ENCODE peak calls at places on chromosomes 2 and 18, in ten cellular contexts. R, E, T, C, Z, Y, M, N, A and B are unnamed samples.

GRCh38 chr2:9364791-9365497 is 58.4 kb downstream of the ITGB1BP1 start:
- DNase-seq in C (no peak), E (no peak), Z (no peak), N (no peak), M (no peak), T (no peak), Y (no peak), A (no peak), R (no peak), B (no peak)

GRCh38 chr2:190649798-190650390 is 1.0 kb downstream of the NAB1 start:
- DNase-seq in M (no peak), E (no peak), T (peak), N (no peak), Y (no peak), Z (no peak), C (peak), R (no peak), A (no peak), B (no peak)

GRCh38 chr2:23249348-23249747 is 135.6 kb upstream of the KLHL29 start:
- DNase-seq in Y (no peak), C (no peak), Z (no peak), T (no peak), E (no peak), M (no peak), N (no peak), A (peak), R (peak), B (peak)

GRCh38 chr18:78303519-78303918 is 676.1 kb upstream of the SALL3 start:
- DNase-seq in R (no peak), Z (no peak), C (no peak), T (no peak), A (no peak), N (no peak), E (no peak), M (no peak), Y (no peak), B (no peak)

GRCh38 chr18:10010611-10011015 is 96.8 kb downstream of the VAPA start:
- DNase-seq in R (peak), A (peak), T (no peak), Z (no peak), E (no peak), C (no peak), M (no peak), Y (peak), N (no peak), B (peak)

GRCh38 chr2:191166111-191166755 is 15.4 kb upstream of the STAT4 start:
- DNase-seq in Y (no peak), R (no peak), M (no peak), C (no peak), Z (no peak), E (no peak), N (no peak), A (no peak), T (peak), B (peak)

GRCh38 chr2:201057715-201058248 is 13.7 kb downstream of the HYCC2 start:
- DNase-seq in C (no peak), R (no peak), T (no peak), Y (no peak), E (no peak), A (no peak), M (no peak), N (no peak), Z (no peak), B (no peak)

GRCh38 chr2:27721335-27721734 is 50.2 kb upstream of the MRPL33 start:
- DNase-seq in R (no peak), Z (no peak), M (no peak), E (no peak), A (no peak), N (peak), C (no peak), T (no peak), Y (peak), B (no peak)

GRCh38 chr2:103627301-103627700 is 865.5 kb downstream of the TMEM182 start:
- DNase-seq in C (no peak), N (no peak), T (no peak), R (no peak), A (no peak), Y (no peak), E (no peak), M (no peak), Z (no peak), B (no peak)

GRCh38 chr18:76844742-76845477 is 22.6 kb downstream of the ZNF236 start:
- DNase-seq in E (no peak), A (no peak), M (no peak), C (no peak), R (no peak), Z (no peak), N (no peak), T (no peak), Y (no peak), B (no peak)

GRCh38 chr18:76844144-76844543 is 21.8 kb downstream of the ZNF236 start:
- DNase-seq in Z (no peak), R (no peak), Y (no peak), T (no peak), N (no peak), C (no peak), M (no peak), E (no peak), A (no peak), B (no peak)

GRCh38 chr18:76846217-76846616 is 23.9 kb downstream of the ZNF236 start:
- DNase-seq in E (no peak), R (no peak), T (no peak), A (no peak), M (no peak), Z (no peak), N (no peak), C (no peak), Y (no peak), B (no peak)

GRCh38 chr18:76850112-76850511 is 27.8 kb downstream of the ZNF236 start:
- DNase-seq in C (no peak), T (no peak), Z (no peak), E (no peak), N (no peak), A (no peak), M (no peak), R (no peak), Y (no peak), B (no peak)

GRCh38 chr18:76847926-76848325 is 25.6 kb downstream of the ZNF236 start:
- DNase-seq in R (no peak), Z (no peak), E (no peak), C (no peak), N (no peak), A (no peak), M (no peak), Y (no peak), T (peak), B (no peak)
- TF ChIP-seq CTCF in R (no peak), Z (no peak), E (no peak), C (peak), N (no peak), A (no peak), M (no peak), Y (no peak), T (peak), B (peak)

DNA sequence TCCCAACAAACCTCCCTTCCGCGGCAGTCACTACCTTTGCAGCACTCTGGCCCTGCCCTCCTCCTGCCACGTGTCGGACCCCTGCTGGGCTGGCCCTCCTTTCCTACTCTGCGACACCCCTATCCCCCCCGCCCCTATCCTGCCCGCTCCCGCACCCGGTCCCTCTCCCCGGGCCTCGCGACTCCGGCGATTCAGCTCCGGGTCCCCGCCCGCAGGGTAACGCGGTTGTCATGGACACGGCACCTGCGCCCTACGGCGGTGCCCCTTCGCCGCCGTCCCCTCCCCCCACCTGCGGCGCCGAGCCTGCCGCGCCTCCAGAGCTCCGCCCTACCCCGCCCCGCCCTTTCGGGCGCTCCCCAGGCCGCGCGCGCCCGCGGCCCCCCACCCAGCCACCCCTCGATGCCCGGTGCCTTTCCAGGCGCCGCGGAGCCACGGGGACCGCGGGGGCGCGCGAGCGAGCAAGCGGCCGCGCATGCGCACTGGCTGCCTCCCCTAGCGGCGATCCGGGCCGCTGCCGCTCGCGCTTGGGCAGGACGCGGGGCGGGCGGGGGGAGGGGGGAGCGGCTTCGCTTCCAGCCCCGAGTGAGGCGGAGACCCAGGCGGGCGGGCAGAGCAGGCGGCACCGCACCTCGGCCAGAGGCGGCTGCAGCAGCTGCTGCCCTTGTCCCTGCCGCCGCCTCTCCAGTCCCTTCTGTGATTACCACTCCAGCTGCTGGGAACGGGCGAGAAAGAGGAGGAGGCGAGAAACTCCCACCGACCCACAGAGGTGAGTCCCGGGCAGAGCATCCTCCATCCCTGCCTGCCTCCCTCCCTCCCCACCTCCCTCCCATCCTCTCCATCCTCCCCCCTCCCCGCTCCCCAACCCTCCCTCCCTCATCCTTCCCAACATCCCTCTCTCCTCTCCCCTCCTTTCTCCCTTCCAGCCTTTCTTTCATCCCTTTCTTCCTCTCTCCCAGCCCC is at the start of gene CTNNA2:
- DNase-seq in M (peak), Y (no peak), T (peak), R (no peak), C (peak), A (no peak), Z (peak), E (peak), N (peak), B (peak)
- TF ChIP-seq CTCF in M (no peak), Y (no peak), T (peak), R (no peak), C (peak), A (no peak), Z (peak), E (no peak), N (no peak), B (no peak)

DNA sequence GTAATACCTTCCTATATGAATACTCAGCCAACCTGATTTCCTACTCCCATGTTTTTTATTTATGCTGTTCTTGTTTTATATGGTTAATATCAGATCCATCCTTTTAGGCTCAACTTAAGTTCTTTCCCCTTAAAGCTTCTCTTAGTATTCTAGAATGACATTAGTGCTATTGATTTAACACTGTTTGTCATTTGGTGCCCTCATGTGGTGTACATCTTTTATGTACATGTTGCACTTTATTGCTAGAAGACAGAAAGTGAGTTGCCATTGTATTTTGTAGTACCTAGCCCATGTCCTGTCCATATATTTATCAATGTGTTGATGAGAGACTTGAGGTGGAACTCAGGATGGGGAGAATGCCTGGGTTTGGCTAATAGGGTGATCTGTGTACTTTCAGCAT is 2.5 kb downstream of the HTRA2 start:
- DNase-seq in N (no peak), T (no peak), Z (peak), R (no peak), E (peak), A (no peak), M (no peak), C (no peak), Y (no peak), B (peak)
- TF ChIP-seq CTCF in N (no peak), T (no peak), Z (peak), R (no peak), E (peak), A (no peak), M (no peak), C (peak), Y (peak), B (peak)

GRCh38 chr18:76805221-76805620 is 17.1 kb upstream of the ZNF236 start:
- DNase-seq in Z (no peak), R (no peak), A (no peak), Y (no peak), E (no peak), C (no peak), M (no peak), N (no peak), T (no peak), B (peak)

GRCh38 chr18:76803814-76804213 is 18.5 kb upstream of the ZNF236 start:
- DNase-seq in R (no peak), C (peak), M (no peak), Y (peak), N (no peak), A (peak), Z (peak), T (peak), E (peak), B (peak)

GRCh38 chr18:76803413-76803812 is 18.9 kb upstream of the ZNF236 start:
- DNase-seq in M (no peak), E (no peak), Z (no peak), R (no peak), Y (no peak), T (no peak), A (no peak), N (no peak), C (no peak), B (no peak)

GRCh38 chr18:76808561-76808960 is 13.8 kb upstream of the ZNF236 start:
- DNase-seq in A (no peak), R (no peak), M (no peak), T (no peak), Z (no peak), C (no peak), E (no peak), N (no peak), Y (no peak), B (no peak)

DNA sequence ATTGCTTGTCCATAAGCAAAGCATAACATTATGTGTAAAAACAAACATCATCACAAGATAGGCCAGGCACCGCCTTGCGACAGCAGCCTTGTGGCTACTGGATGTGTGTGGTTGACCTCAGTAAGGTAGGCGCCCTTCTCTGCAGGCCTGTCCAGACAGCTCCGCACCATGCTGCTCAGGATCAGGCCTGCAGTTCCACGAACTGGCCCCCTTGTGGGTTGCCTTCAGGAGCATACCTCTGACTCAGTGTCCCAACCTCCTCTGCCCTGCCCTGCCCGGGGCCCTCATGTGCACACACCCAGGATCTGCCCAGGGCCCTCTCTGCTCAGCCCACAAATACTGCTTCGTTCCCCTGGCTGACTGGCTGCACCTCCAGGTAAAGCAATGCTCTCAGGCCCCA is 16.1 kb upstream of the ZNF236 start:
- DNase-seq in N (no peak), Y (no peak), T (no peak), Z (no peak), M (no peak), R (no peak), A (no peak), C (no peak), E (no peak), B (no peak)
- TF ChIP-seq CTCF in N (no peak), Y (no peak), T (no peak), Z (no peak), M (no peak), R (no peak), A (no peak), C (no peak), E (no peak), B (no peak)

DNA sequence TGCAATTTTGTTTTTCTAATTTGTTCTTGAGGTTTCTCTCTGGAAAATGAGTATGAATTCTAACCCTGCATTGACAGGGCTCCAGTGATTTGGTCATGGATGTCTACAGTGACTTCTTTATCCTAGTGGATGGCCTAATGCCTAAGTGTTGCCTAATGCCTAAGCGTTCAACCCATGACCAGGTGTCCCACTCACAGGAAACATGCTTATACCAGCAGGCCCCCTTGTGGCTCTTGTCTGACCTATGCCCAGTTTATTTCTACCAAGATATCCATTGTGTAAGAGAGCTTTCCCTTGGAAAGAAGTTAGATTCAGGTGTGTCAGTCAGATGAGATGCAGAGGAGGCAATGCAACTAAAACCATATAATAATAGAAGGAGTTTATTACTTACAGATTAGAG is 77.8 kb upstream of the HNMT start:
- DNase-seq in M (no peak), R (no peak), N (no peak), A (no peak), Z (no peak), Y (no peak), T (peak), C (no peak), E (no peak), B (no peak)
- TF ChIP-seq CTCF in M (no peak), R (no peak), N (no peak), A (no peak), Z (no peak), Y (no peak), T (peak), C (no peak), E (no peak), B (no peak)